ENCODE peak calls at places on chromosomes 13 and 19, in eight cellular contexts. R, C, P, H, N, J, V and O are unnamed samples.

GRCh38 chr13:33111414-33112110 is 95.3 kb downstream of the KL start:
- DNase-seq in V (no peak), P (no peak), C (no peak), H (peak), N (no peak), J (peak), R (peak), O (no peak)

GRCh38 chr13:49248433-49249002 is 793 bp downstream of the CDADC1 start:
- DNase-seq in J (no peak), V (no peak), P (no peak), C (no peak), N (no peak), R (peak), H (no peak), O (no peak)

GRCh38 chr13:113305208-113305607 is 8.2 kb downstream of the LAMP1 start:
- DNase-seq in R (peak), J (no peak), C (no peak), V (no peak), P (peak), H (peak), N (no peak), O (no peak)

GRCh38 chr13:113080901-113081521 is 24.6 kb upstream of the F7 start:
- DNase-seq in R (no peak), V (no peak), J (no peak), P (no peak), N (no peak), H (no peak), C (peak), O (no peak)

GRCh38 chr13:91167706-91168459 is 179.6 kb upstream of the MIR17HG start:
- DNase-seq in N (no peak), R (no peak), V (no peak), P (no peak), C (no peak), H (no peak), J (no peak), O (no peak)

GRCh38 chr19:980133-980998 is 3.8 kb upstream of the WDR18 start:
- DNase-seq in N (no peak), R (peak), V (peak), J (no peak), C (peak), P (no peak), H (no peak), O (no peak)

GRCh38 chr13:108276060-108276459 is 6.5 kb downstream of the TNFSF13B start:
- DNase-seq in H (no peak), J (no peak), P (no peak), C (no peak), V (peak), N (no peak), R (peak), O (peak)

GRCh38 chr13:38662362-38662761 is 24.5 kb upstream of the FREM2 start:
- DNase-seq in V (no peak), H (no peak), J (no peak), C (no peak), P (no peak), R (peak), N (no peak), O (no peak)

GRCh38 chr13:51861728-51862300 is at the start of gene CCDC70:
- DNase-seq in J (no peak), V (no peak), R (peak), P (no peak), N (no peak), C (no peak), H (no peak), O (no peak)

DNA sequence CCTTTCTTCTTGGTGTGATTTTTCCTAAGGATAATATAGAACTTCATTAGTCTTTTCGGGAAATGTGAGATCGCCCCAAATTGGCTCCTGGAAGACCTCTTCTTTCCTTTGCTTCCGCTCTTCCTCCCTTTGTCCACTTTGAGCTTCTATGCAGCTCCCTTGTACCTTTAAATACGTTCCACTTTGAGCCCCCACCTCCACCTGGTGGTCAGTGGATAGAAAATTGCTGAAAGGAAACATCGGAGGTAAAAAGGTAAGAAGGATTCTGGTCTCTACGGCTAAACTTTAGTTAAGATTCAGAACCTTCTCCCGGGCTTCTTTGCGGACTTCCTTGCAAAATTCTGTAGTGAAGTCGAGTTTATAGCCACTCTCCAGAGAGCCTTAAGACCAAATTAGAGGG is 55.0 kb upstream of the TM9SF2 start:
- DNase-seq in R (no peak), H (no peak), J (no peak), V (no peak), N (no peak), C (no peak), P (no peak), O (no peak)
- TF ChIP-seq CTCF in R (no peak), H (no peak), J (no peak), V (no peak), N (no peak), C (no peak), P (no peak), O (no peak)

GRCh38 chr13:50527612-50528509 is 315.6 kb downstream of the DLEU7 start:
- DNase-seq in R (no peak), P (no peak), H (no peak), J (no peak), N (no peak), V (no peak), C (no peak), O (no peak)
- H3K4me3 ChIP-seq in R (no peak), P (no peak), H (no peak), J (no peak), N (no peak), V (no peak), C (no peak), O (peak)

GRCh38 chr19:40521276-40521675 is 54.5 kb downstream of the SPTBN4 start:
- DNase-seq in R (peak), V (no peak), N (no peak), C (no peak), H (no peak), J (no peak), P (no peak), O (no peak)
- TF ChIP-seq CTCF in R (peak), V (peak), N (peak), C (no peak), H (no peak), J (no peak), P (peak), O (peak)

DNA sequence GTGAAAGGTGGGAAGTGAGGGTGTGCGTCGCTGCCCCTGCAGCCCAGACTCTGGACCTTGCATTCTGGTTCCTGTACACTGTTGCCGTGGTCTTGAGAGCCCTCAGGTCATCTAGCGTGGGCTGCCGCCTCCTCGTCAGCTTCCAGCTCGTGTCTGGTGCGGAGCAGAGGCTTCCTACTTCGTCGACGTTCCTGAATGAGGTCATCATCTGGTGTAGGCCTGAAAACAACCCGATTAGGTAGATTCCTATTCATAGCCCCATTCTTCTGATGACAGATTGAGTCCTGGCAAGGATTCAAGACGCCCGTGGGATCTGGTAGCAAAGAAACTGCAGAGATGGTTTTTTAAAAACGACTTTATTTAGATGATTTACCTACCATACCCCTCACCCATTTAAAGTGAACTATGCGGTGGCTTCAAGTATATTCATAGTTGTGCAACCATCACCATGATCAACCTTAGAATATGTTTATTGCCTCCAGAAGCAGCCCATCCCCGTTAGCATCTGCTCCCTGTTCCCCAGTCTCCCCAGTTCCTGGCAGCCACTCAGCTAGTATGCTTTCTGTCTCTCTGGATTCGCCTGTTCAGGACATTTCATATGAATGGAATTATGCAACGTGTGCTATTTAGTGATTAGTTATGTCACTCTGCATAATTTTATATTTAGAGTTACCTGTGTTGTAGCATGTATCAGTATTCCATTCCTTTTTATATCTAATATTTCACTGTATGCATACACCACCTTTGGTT is 13.8 kb downstream of the NAXD start:
- DNase-seq in P (no peak), J (no peak), N (no peak), V (no peak), H (no peak), C (peak), R (peak), O (no peak)
- H3K4me3 ChIP-seq in P (no peak), J (no peak), N (no peak), V (no peak), H (no peak), C (no peak), R (peak), O (no peak)

GRCh38 chr13:50707533-50708096 is 135.9 kb downstream of the DLEU7 start:
- DNase-seq in P (no peak), V (no peak), H (no peak), N (no peak), C (no peak), J (no peak), R (no peak), O (no peak)
- TF ChIP-seq CTCF in P (no peak), V (no peak), H (no peak), N (no peak), C (no peak), J (no peak), R (no peak), O (no peak)